ENCODE peak calls at places on chromosomes 4 and X, in five cellular contexts. One of them, this sample, is unnamed.

GRCh38 chrX:134930501-134930900 is 60.3 kb upstream of the SMIM10 start:
- DNase-seq in GM20000: no peak
- DNase-seq in GM10248: no peak
- DNase-seq in OCI-LY7: no peak
- DNase-seq in colonic mucosa: no peak
- DNase-seq in this sample: no peak

GRCh38 chr4:785332-786073 is 40.4 kb downstream of the CPLX1 start:
- DNase-seq in GM10248: no peak
- DNase-seq in colonic mucosa: peak; percentile 27
- DNase-seq in GM20000: no peak
- DNase-seq in OCI-LY7: no peak
- DNase-seq in this sample: no peak

GRCh38 chr4:1080961-1081688 is 32.2 kb downstream of the RNF212 start:
- DNase-seq in OCI-LY7: no peak
- DNase-seq in GM20000: no peak
- DNase-seq in GM10248: no peak
- DNase-seq in colonic mucosa: no peak
- DNase-seq in this sample: no peak

GRCh38 chr4:169604131-169604900 is 8.1 kb downstream of the NEK1 start:
- DNase-seq in OCI-LY7: no peak
- DNase-seq in GM20000: no peak
- DNase-seq in colonic mucosa: no peak
- DNase-seq in GM10248: peak; percentile 31
- DNase-seq in this sample: no peak

GRCh38 chr4:171583790-171584189 is 229.4 kb upstream of the GALNTL6 start:
- DNase-seq in OCI-LY7: no peak
- DNase-seq in colonic mucosa: no peak
- DNase-seq in GM10248: no peak
- DNase-seq in GM20000: no peak
- DNase-seq in this sample: no peak

GRCh38 chr4:105620640-105621323 is 68.4 kb downstream of the ARHGEF38 start:
- DNase-seq in GM20000: no peak
- DNase-seq in GM10248: no peak
- DNase-seq in OCI-LY7: no peak
- DNase-seq in colonic mucosa: no peak
- DNase-seq in this sample: no peak

GRCh38 chr4:76767983-76768382 is 130.0 kb downstream of the SOWAHB start:
- DNase-seq in GM10248: no peak
- DNase-seq in colonic mucosa: no peak
- DNase-seq in OCI-LY7: no peak
- DNase-seq in GM20000: no peak
- DNase-seq in this sample: no peak

GRCh38 chr4:145732895-145733880 is 53.2 kb downstream of the C4orf51 start:
- DNase-seq in colonic mucosa: peak; percentile 91
- DNase-seq in GM10248: peak; percentile 95
- DNase-seq in OCI-LY7: peak; percentile 81
- DNase-seq in GM20000: peak; percentile 96
- DNase-seq in this sample: peak; percentile 94

GRCh38 chr4:16196482-16197393 is 29.5 kb downstream of the TAPT1 start:
- DNase-seq in colonic mucosa: peak; percentile 54
- DNase-seq in OCI-LY7: no peak
- DNase-seq in GM10248: no peak
- DNase-seq in GM20000: no peak
- DNase-seq in this sample: no peak

GRCh38 chr4:113064244-113064643 is 14.8 kb downstream of the ANK2 start:
- DNase-seq in OCI-LY7: no peak
- DNase-seq in GM20000: no peak
- DNase-seq in colonic mucosa: no peak
- DNase-seq in GM10248: no peak
- DNase-seq in this sample: no peak

GRCh38 chrX:22526339-22526738 is 253.6 kb downstream of the CBLL2 start:
- DNase-seq in OCI-LY7: no peak
- DNase-seq in GM20000: peak; percentile 32
- DNase-seq in colonic mucosa: no peak
- DNase-seq in GM10248: peak; percentile 28
- DNase-seq in this sample: no peak

GRCh38 chr4:32462944-32463343 is 1742.8 kb downstream of the PCDH7 start:
- DNase-seq in GM20000: no peak
- DNase-seq in colonic mucosa: no peak
- DNase-seq in GM10248: no peak
- DNase-seq in OCI-LY7: peak; percentile 52
- DNase-seq in this sample: no peak
- TF ChIP-seq CTCF in GM20000: no peak
- TF ChIP-seq CTCF in colonic mucosa: peak; percentile 19
- TF ChIP-seq CTCF in GM10248: peak; percentile 19
- TF ChIP-seq CTCF in OCI-LY7: peak; percentile 84
- TF ChIP-seq CTCF in this sample: peak; percentile 62

GRCh38 chr4:150216725-150217124 is 138.5 kb downstream of the DCLK2 start:
- DNase-seq in colonic mucosa: no peak
- DNase-seq in GM20000: no peak
- DNase-seq in GM10248: no peak
- DNase-seq in OCI-LY7: no peak
- DNase-seq in this sample: no peak

GRCh38 chr4:150217804-150218203 is 139.6 kb downstream of the DCLK2 start:
- DNase-seq in GM20000: no peak
- DNase-seq in OCI-LY7: no peak
- DNase-seq in colonic mucosa: no peak
- DNase-seq in GM10248: no peak
- DNase-seq in this sample: no peak

GRCh38 chr4:150218447-150218846 is 140.2 kb downstream of the DCLK2 start:
- DNase-seq in OCI-LY7: no peak
- DNase-seq in GM20000: no peak
- DNase-seq in GM10248: no peak
- DNase-seq in colonic mucosa: no peak
- DNase-seq in this sample: no peak

GRCh38 chr4:150215601-150216000 is 137.4 kb downstream of the DCLK2 start:
- DNase-seq in colonic mucosa: no peak
- DNase-seq in OCI-LY7: no peak
- DNase-seq in GM20000: no peak
- DNase-seq in GM10248: no peak
- DNase-seq in this sample: no peak

DNA sequence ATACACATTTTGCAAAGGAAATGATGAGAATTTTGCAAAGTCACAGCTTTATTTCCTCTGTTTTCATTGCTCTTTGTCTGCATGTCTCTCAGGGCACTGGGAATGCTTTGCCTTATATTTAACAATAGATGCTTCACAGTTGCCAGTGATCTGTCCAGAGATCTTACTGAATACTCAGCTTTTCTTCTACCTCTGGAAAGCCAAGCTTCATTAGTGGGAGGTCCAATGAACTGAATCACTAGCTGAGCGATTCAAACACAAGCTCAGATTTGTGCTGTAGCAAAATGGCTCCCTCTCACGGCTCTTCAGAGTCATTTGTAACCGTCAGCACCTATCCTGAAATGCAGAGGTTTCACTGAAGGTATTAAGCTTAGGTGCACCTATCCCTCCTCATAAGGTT is 138.9 kb downstream of the DCLK2 start:
- DNase-seq in OCI-LY7: peak; percentile 5
- DNase-seq in GM10248: no peak
- DNase-seq in colonic mucosa: no peak
- DNase-seq in GM20000: no peak
- DNase-seq in this sample: no peak
- TF ChIP-seq CTCF in OCI-LY7: peak; percentile 24
- TF ChIP-seq CTCF in GM10248: no peak
- TF ChIP-seq CTCF in colonic mucosa: no peak
- TF ChIP-seq CTCF in GM20000: no peak
- TF ChIP-seq CTCF in this sample: peak; percentile 58

GRCh38 chr4:7334521-7335275 is 100.0 kb downstream of the PSAPL1 start:
- DNase-seq in GM20000: no peak
- DNase-seq in OCI-LY7: no peak
- DNase-seq in GM10248: no peak
- DNase-seq in colonic mucosa: no peak
- DNase-seq in this sample: no peak

GRCh38 chr4:7336732-7337131 is 98.0 kb downstream of the PSAPL1 start:
- DNase-seq in OCI-LY7: no peak
- DNase-seq in colonic mucosa: no peak
- DNase-seq in GM10248: no peak
- DNase-seq in GM20000: no peak
- DNase-seq in this sample: no peak

GRCh38 chr4:7333801-7334421 is 100.8 kb downstream of the PSAPL1 start:
- DNase-seq in GM10248: no peak
- DNase-seq in GM20000: no peak
- DNase-seq in OCI-LY7: no peak
- DNase-seq in colonic mucosa: no peak
- DNase-seq in this sample: no peak

GRCh38 chr4:7336067-7336569 is 98.6 kb downstream of the PSAPL1 start:
- DNase-seq in OCI-LY7: no peak
- DNase-seq in GM10248: no peak
- DNase-seq in GM20000: no peak
- DNase-seq in colonic mucosa: no peak
- DNase-seq in this sample: no peak

GRCh38 chr4:7335363-7336066 is 99.2 kb downstream of the PSAPL1 start:
- DNase-seq in GM10248: peak; percentile 74
- DNase-seq in GM20000: peak; percentile 76
- DNase-seq in colonic mucosa: peak; percentile 55
- DNase-seq in OCI-LY7: peak; percentile 45
- DNase-seq in this sample: no peak
- TF ChIP-seq CTCF in GM10248: peak; percentile 29
- TF ChIP-seq CTCF in GM20000: peak; percentile 68
- TF ChIP-seq CTCF in colonic mucosa: peak; percentile 23
- TF ChIP-seq CTCF in OCI-LY7: peak; percentile 77
- TF ChIP-seq CTCF in this sample: peak; percentile 79

GRCh38 chr4:6331018-6331417 is 61.4 kb downstream of the WFS1 start:
- DNase-seq in OCI-LY7: peak; percentile 56
- DNase-seq in colonic mucosa: no peak
- DNase-seq in GM20000: peak; percentile 50
- DNase-seq in GM10248: peak; percentile 55
- DNase-seq in this sample: no peak
- TF ChIP-seq CTCF in OCI-LY7: peak; percentile 87
- TF ChIP-seq CTCF in colonic mucosa: peak; percentile 44
- TF ChIP-seq CTCF in GM20000: peak; percentile 61
- TF ChIP-seq CTCF in GM10248: peak; percentile 62
- TF ChIP-seq CTCF in this sample: peak; percentile 72

GRCh38 chrX:38473715-38474114 is 87.6 kb upstream of the TSPAN7 start:
- DNase-seq in GM20000: no peak
- DNase-seq in colonic mucosa: no peak
- DNase-seq in OCI-LY7: no peak
- DNase-seq in GM10248: no peak
- DNase-seq in this sample: no peak

GRCh38 chrX:38468758-38469157 is 92.6 kb upstream of the TSPAN7 start:
- DNase-seq in OCI-LY7: no peak
- DNase-seq in colonic mucosa: no peak
- DNase-seq in GM10248: no peak
- DNase-seq in GM20000: no peak
- DNase-seq in this sample: no peak

GRCh38 chrX:38474543-38474942 is 86.8 kb upstream of the TSPAN7 start:
- DNase-seq in GM10248: no peak
- DNase-seq in GM20000: no peak
- DNase-seq in colonic mucosa: no peak
- DNase-seq in OCI-LY7: no peak
- DNase-seq in this sample: no peak
- TF ChIP-seq CTCF in GM10248: no peak
- TF ChIP-seq CTCF in GM20000: no peak
- TF ChIP-seq CTCF in colonic mucosa: no peak
- TF ChIP-seq CTCF in OCI-LY7: no peak
- TF ChIP-seq CTCF in this sample: no peak

GRCh38 chr4:126627255-126627654 is 1005.5 kb upstream of the INTU start:
- DNase-seq in OCI-LY7: no peak
- DNase-seq in GM20000: no peak
- DNase-seq in GM10248: no peak
- DNase-seq in colonic mucosa: no peak
- DNase-seq in this sample: no peak
- TF ChIP-seq CTCF in OCI-LY7: peak; percentile 54
- TF ChIP-seq CTCF in GM20000: peak; percentile 1
- TF ChIP-seq CTCF in GM10248: no peak
- TF ChIP-seq CTCF in colonic mucosa: no peak
- TF ChIP-seq CTCF in this sample: peak; percentile 49

GRCh38 chrX:17876135-17876534 is 15.0 kb upstream of the RAI2 start:
- DNase-seq in OCI-LY7: no peak
- DNase-seq in GM20000: no peak
- DNase-seq in colonic mucosa: no peak
- DNase-seq in GM10248: no peak
- DNase-seq in this sample: no peak
- TF ChIP-seq CTCF in OCI-LY7: no peak
- TF ChIP-seq CTCF in GM20000: no peak
- TF ChIP-seq CTCF in colonic mucosa: no peak
- TF ChIP-seq CTCF in GM10248: no peak
- TF ChIP-seq CTCF in this sample: no peak